ENCODE peak calls at places on chromosomes 16 and 17, in nine cellular contexts. Z is GM04504; X is H54; B is coronary artery; K is fibroblast of villous mesenchyme; H is MV-4-11; W is heart left ventricle; R is RPMI7951; P is activated T-helper 9 cell treated with anti-CD3 and anti-CD28 coated beads, Interleukin-2, amount 50 U/mL, for 16 hours. F is an unnamed sample.

GRCh38 chr17:69762766-69763165 is 312.3 kb upstream of the KCNJ16 start:
- DNase-seq in Z (no peak), X (no peak), B (no peak), K (no peak), H (no peak), W (no peak), R (no peak), P (no peak), F (no peak)

GRCh38 chr16:30358990-30359870 is 4.1 kb upstream of the CD2BP2 start:
- DNase-seq in Z (no peak), X (no peak), B (no peak), K (no peak), H (no peak), W (no peak), R (no peak), P (no peak), F (no peak)

GRCh38 chr17:49021095-49021767 is 24.0 kb downstream of the IGF2BP1 start:
- DNase-seq in Z (no peak), X (no peak), B (no peak), K (no peak), H (no peak), W (no peak), R (no peak), P (no peak), F (no peak)

GRCh38 chr17:16283705-16284104 is 66.7 kb downstream of the PIGL start:
- DNase-seq in Z (no peak), X (no peak), B (no peak), K (peak), H (no peak), W (no peak), R (peak), P (no peak), F (no peak)

GRCh38 chr17:81821603-81822311 is 11.3 kb downstream of the MCRIP1 start:
- DNase-seq in Z (peak), X (peak), B (no peak), K (peak), H (peak), W (peak), R (peak), P (no peak), F (no peak)

GRCh38 chr17:62627904-62628603 is 584 bp downstream of the MRC2 start:
- DNase-seq in Z (no peak), X (no peak), B (peak), K (peak), H (peak), W (peak), R (peak), P (no peak), F (no peak)

GRCh38 chr16:57263585-57264351 is 18.7 kb downstream of the ARL2BP start:
- DNase-seq in Z (no peak), X (no peak), B (peak), K (no peak), H (no peak), W (no peak), R (no peak), P (no peak), F (no peak)

GRCh38 chr17:1365445-1366039 is 34.5 kb downstream of the YWHAE start:
- DNase-seq in Z (peak), X (peak), B (no peak), K (peak), H (peak), W (peak), R (peak), P (peak), F (no peak)

GRCh38 chr16:86514656-86515376 is 4.5 kb downstream of the FOXF1 start:
- DNase-seq in Z (no peak), X (no peak), B (no peak), K (no peak), H (no peak), W (no peak), R (no peak), P (no peak), F (no peak)

GRCh38 chr16:56357291-56357764 is 68.0 kb downstream of the AMFR start:
- DNase-seq in Z (peak), X (peak), B (peak), K (no peak), H (no peak), W (no peak), R (peak), P (no peak), F (no peak)

GRCh38 chr16:55710466-55710865 is 54.7 kb downstream of the SLC6A2 start:
- DNase-seq in Z (no peak), X (no peak), B (no peak), K (no peak), H (no peak), W (no peak), R (no peak), P (no peak), F (no peak)

GRCh38 chr17:81406117-81406953 is 11.1 kb downstream of the BAHCC1 start:
- DNase-seq in Z (no peak), X (no peak), B (no peak), K (peak), H (no peak), W (no peak), R (no peak), P (no peak), F (no peak)

F was measured in esophagus squamous epithelium.